ENCODE peak calls at places on chromosomes 7 and 10, in four cellular contexts. R is mesendoderm, Y is IMR-90, W is H9. M is an unnamed sample.

GRCh38 chr10:88647216-88647615 is 17.0 kb upstream of the LIPF start:
- DNase-seq in Y (no peak), W (no peak), R (no peak), M (no peak)

GRCh38 chr7:117872565-117873055 is 631 bp downstream of the CTTNBP2 start:
- DNase-seq in W (peak; percentile 54), Y (no peak), R (peak; percentile 66), M (peak; percentile 42)

GRCh38 chr10:71621783-71622526 is 97.6 kb downstream of the C10orf105 start:
- DNase-seq in W (peak; percentile 61), R (peak; percentile 82), Y (peak; percentile 36), M (peak; percentile 63)

GRCh38 chr10:126425473-126426065 is 37.3 kb upstream of the ADAM12 start:
- DNase-seq in Y (no peak), W (no peak), R (no peak), M (no peak)

GRCh38 chr7:144384555-144385245 is 18.8 kb downstream of the NOBOX start:
- DNase-seq in Y (no peak), W (peak; percentile 49), R (peak; percentile 85), M (peak; percentile 77)

GRCh38 chr10:52459097-52459496 is 145.0 kb downstream of the DKK1 start:
- DNase-seq in R (no peak), Y (peak; percentile 46), W (no peak), M (no peak)

GRCh38 chr10:32298066-32298812 is 48.7 kb downstream of the EPC1 start:
- DNase-seq in W (no peak), R (no peak), Y (peak; percentile 93), M (peak; percentile 83)

GRCh38 chr10:92756233-92757065 is 66.7 kb downstream of the HHEX start:
- DNase-seq in R (peak; percentile 23), W (no peak), Y (peak; percentile 44), M (no peak)

GRCh38 chr7:6385110-6385792 is 62.5 kb downstream of the DAGLB start:
- DNase-seq in Y (peak; percentile 97), R (peak; percentile 89), W (no peak), M (peak; percentile 98)

GRCh38 chr7:101405474-101406067 is 42.9 kb downstream of the COL26A1 start:
- DNase-seq in Y (no peak), R (no peak), W (no peak), M (no peak)

GRCh38 chr10:50552308-50552707 is 71.4 kb downstream of the SGMS1 start:
- DNase-seq in Y (peak; percentile 96), R (no peak), W (no peak), M (peak; percentile 77)

GRCh38 chr10:119543814-119544642 is 1.5 kb upstream of the RGS10 start:
- DNase-seq in Y (no peak), W (no peak), R (peak; percentile 38), M (peak; percentile 33)

GRCh38 chr7:128916643-128916915 is 6.1 kb upstream of the KCP start:
- DNase-seq in Y (no peak), W (no peak), R (no peak), M (no peak)

GRCh38 chr10:13765641-13766341 is 179.0 kb downstream of the PRPF18 start:
- DNase-seq in Y (no peak), W (no peak), R (no peak), M (no peak)

GRCh38 chr10:35606423-35606822 is 1.3 kb downstream of the GJD4 start:
- DNase-seq in R (no peak), W (no peak), Y (peak; percentile 57), M (no peak)

GRCh38 chr7:121113288-121113687 is 124.8 kb downstream of the CPED1 start:
- DNase-seq in R (no peak), W (no peak), Y (peak; percentile 70), M (peak; percentile 40)

GRCh38 chr7:99791667-99792356 is 7.8 kb upstream of the CYP3A4 start:
- DNase-seq in R (peak; percentile 41), W (no peak), Y (no peak), M (no peak)

GRCh38 chr10:34580643-34581042 is 234.5 kb downstream of the PARD3 start:
- DNase-seq in Y (peak; percentile 63), R (no peak), W (no peak), M (peak; percentile 38)

GRCh38 chr7:100604976-100605911 is 3.1 kb downstream of the PCOLCE start:
- DNase-seq in W (peak; percentile 67), Y (no peak), R (no peak), M (peak; percentile 40)

GRCh38 chr7:142669074-142669654 is 80.1 kb upstream of the PRSS1 start:
- DNase-seq in Y (peak; percentile 3), W (no peak), R (peak; percentile 54), M (peak; percentile 3)

GRCh38 chr7:77348371-77348813 is 67.8 kb downstream of the GSAP start:
- DNase-seq in W (no peak), R (peak; percentile 28), Y (peak; percentile 82), M (peak; percentile 33)

GRCh38 chr10:81957976-81958375 is 83.0 kb downstream of the NRG3 start:
- DNase-seq in R (peak; percentile 22), Y (no peak), W (no peak), M (no peak)

GRCh38 chr10:58919927-58920654 is 256.4 kb upstream of the PHYHIPL start:
- DNase-seq in Y (peak; percentile 54), R (peak; percentile 70), W (no peak), M (peak; percentile 52)

GRCh38 chr10:119207713-119208552 is 562 bp downstream of the GRK5 start:
- DNase-seq in R (no peak), Y (peak; percentile 62), W (no peak), M (peak; percentile 76)

GRCh38 chr7:75950111-75950681 is 35.2 kb downstream of the POR start:
- DNase-seq in R (no peak), Y (no peak), W (no peak), M (no peak)

GRCh38 chr10:61937631-61938284 is 36.3 kb downstream of the ARID5B start:
- DNase-seq in R (peak; percentile 22), Y (peak; percentile 68), W (no peak), M (peak; percentile 80)

GRCh38 chr7:68699090-68699711 is 899.1 kb upstream of the AUTS2 start:
- DNase-seq in R (peak; percentile 41), Y (peak; percentile 88), W (no peak), M (peak; percentile 59)

GRCh38 chr7:81725496-81726117 is 44.2 kb downstream of the HGF start:
- DNase-seq in W (no peak), Y (peak; percentile 99), R (peak; percentile 68), M (peak; percentile 88)

GRCh38 chr7:36683695-36684357 is 40.5 kb downstream of the AOAH start:
- DNase-seq in Y (no peak), R (no peak), W (no peak), M (no peak)

GRCh38 chr10:30702860-30703259 is 73.3 kb upstream of the LYZL2 start:
- DNase-seq in R (no peak), W (no peak), Y (no peak), M (no peak)

GRCh38 chr10:6008497-6009142 is 31.3 kb upstream of the IL15RA start:
- DNase-seq in W (no peak), Y (peak; percentile 32), R (no peak), M (no peak)

GRCh38 chr7:71131753-71132520 is at the start of gene GALNT17:
- DNase-seq in R (peak; percentile 71), W (no peak), Y (no peak), M (no peak)

GRCh38 chr7:107560898-107561516 is 2.7 kb downstream of the COG5 start:
- DNase-seq in Y (no peak), W (no peak), R (no peak), M (no peak)

GRCh38 chr7:2928256-2928612 is 84.1 kb upstream of the GNA12 start:
- DNase-seq in R (no peak), Y (no peak), W (peak; percentile 15), M (no peak)

GRCh38 chr10:125742465-125742864 is 23.0 kb downstream of the EDRF1 start:
- DNase-seq in Y (no peak), W (no peak), R (no peak), M (peak; percentile 7)

GRCh38 chr7:30699706-30700495 is 17.6 kb upstream of the CRHR2 start:
- DNase-seq in W (peak; percentile 83), R (peak; percentile 89), Y (no peak), M (no peak)

GRCh38 chr10:5274795-5275194 is 78.2 kb downstream of the AKR1C4 start:
- DNase-seq in W (no peak), Y (no peak), R (no peak), M (no peak)

GRCh38 chr10:109866995-109867635 is 56.2 kb downstream of the XPNPEP1 start:
- DNase-seq in Y (peak; percentile 24), W (no peak), R (no peak), M (peak; percentile 30)

GRCh38 chr10:131769691-131770090 is 131.1 kb upstream of the PPP2R2D start:
- DNase-seq in Y (no peak), R (no peak), W (no peak), M (no peak)

GRCh38 chr10:131773989-131774343 is 126.8 kb upstream of the PPP2R2D start:
- DNase-seq in W (no peak), Y (no peak), R (no peak), M (no peak)

GRCh38 chr10:131773321-131773988 is 127.4 kb upstream of the PPP2R2D start:
- DNase-seq in R (no peak), W (peak; percentile 15), Y (no peak), M (no peak)

GRCh38 chr10:131770946-131771633 is 129.7 kb upstream of the PPP2R2D start:
- DNase-seq in R (no peak), Y (no peak), W (no peak), M (no peak)

DNA sequence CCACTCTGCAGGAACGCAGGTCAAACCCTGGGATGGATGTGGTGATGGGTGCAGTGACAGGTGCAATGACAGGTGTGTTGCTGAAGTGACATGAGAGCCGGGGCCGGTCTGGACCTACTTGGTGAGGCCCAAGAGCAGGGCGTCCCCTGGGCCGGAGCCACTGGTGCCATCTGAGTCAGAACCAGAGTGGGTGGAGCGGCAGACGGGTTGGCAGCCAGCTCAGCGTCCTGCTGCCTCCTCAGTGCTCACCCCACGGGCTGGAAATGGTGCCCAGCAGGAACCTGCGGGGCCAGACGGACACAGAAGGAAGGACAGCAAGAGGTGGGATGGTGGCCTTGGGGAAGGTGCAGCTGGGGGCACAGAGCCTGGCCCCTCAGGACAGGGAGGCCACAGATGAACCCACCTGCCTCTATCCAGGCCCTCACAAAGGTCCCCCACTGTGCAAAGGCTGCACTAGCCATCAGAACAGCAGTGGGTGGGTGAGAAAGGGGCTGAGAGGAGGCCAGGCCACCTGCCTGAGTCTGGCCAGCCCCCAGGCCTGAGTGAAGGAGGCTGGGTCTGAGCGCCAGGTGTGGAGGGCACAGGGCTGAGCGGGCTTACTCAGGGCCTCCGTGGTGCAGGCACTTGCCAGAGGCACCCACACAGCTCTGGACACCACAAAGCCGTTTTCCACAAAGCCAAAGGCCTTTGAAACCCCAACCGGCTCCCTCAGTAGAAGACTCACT is 129.0 kb upstream of the PPP2R2D start:
- DNase-seq in Y (no peak), W (no peak), R (no peak), M (no peak)
- H4K8ac ChIP-seq in Y (no peak overlapping the region), W (no peak overlapping the region), R (no peak overlapping the region), M (no peak overlapping the region)

GRCh38 chr10:1486841-1487240 is 250.5 kb downstream of the ADARB2 start:
- DNase-seq in W (no peak), R (no peak), Y (no peak), M (no peak)
- H4K8ac ChIP-seq in W (no peak overlapping the region), R (no peak overlapping the region), Y (no peak overlapping the region), M (no peak overlapping the region)

GRCh38 chr10:97047788-97048187 is 138.0 kb downstream of the SLIT1 start:
- DNase-seq in Y (no peak), R (no peak), W (no peak), M (no peak)
- H4K8ac ChIP-seq in Y (no peak overlapping the region), R (no peak overlapping the region), W (no peak overlapping the region), M (no peak overlapping the region)

DNA sequence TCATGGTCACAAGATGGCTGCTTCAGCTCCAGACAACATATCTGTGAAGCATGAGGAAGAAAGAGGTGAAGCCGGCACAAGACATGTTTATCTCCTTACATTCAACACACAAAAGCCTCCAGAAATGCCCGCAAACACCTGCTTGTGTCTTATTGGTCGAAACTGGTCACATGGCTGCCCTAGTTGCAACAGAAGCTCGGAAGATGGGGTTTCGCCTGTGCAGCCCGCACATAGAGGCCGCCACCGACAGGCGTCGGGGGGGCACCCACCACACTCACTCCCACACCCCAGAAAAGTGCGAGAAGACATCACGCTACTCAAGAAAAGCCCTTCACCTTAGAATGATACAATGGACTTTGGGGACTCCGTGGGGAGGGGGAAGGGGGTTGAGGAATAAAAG is 63.0 kb upstream of the MGMT start:
- DNase-seq in W (no peak), Y (no peak), R (no peak), M (no peak)
- H4K8ac ChIP-seq in W (no peak overlapping the region), Y (no peak overlapping the region), R (no peak overlapping the region), M (no peak overlapping the region)